ENCODE peak calls at places on chromosome 21, in eight cellular contexts. One of them, this sample, is unnamed. For H3K36me3, the result is how much of the 10 kb centered on the place peaks cover.

GRCh38 chr21:38234395-38235142 is 22.2 kb upstream of the KCNJ15 start:
- DNase-seq in lower lobe of right lung: no peak
- DNase-seq in right atrium auricular region: no peak
- DNase-seq in keratinocyte: peak
- DNase-seq in transverse colon: peak
- DNase-seq in BJ: no peak
- DNase-seq in brain microvascular endothelial cell: no peak
- DNase-seq in gastrocnemius medialis: no peak
- DNase-seq in this sample: peak

GRCh38 chr21:37863842-37864241 is 52.4 kb downstream of the KCNJ6 start:
- DNase-seq in lower lobe of right lung: peak
- DNase-seq in BJ: no peak
- DNase-seq in gastrocnemius medialis: no peak
- DNase-seq in transverse colon: no peak
- DNase-seq in right atrium auricular region: no peak
- DNase-seq in keratinocyte: no peak
- DNase-seq in brain microvascular endothelial cell: peak
- DNase-seq in this sample: no peak

GRCh38 chr21:42777064-42777756 is 102.1 kb downstream of the WDR4 start:
- DNase-seq in lower lobe of right lung: peak
- DNase-seq in brain microvascular endothelial cell: no peak
- DNase-seq in keratinocyte: no peak
- DNase-seq in right atrium auricular region: no peak
- DNase-seq in BJ: no peak
- DNase-seq in gastrocnemius medialis: no peak
- DNase-seq in transverse colon: no peak
- DNase-seq in this sample: no peak

GRCh38 chr21:42650441-42651421 is 2.7 kb upstream of the PDE9A start:
- DNase-seq in brain microvascular endothelial cell: no peak
- DNase-seq in gastrocnemius medialis: no peak
- DNase-seq in right atrium auricular region: no peak
- DNase-seq in BJ: no peak
- DNase-seq in lower lobe of right lung: no peak
- DNase-seq in keratinocyte: no peak
- DNase-seq in transverse colon: no peak
- DNase-seq in this sample: no peak

GRCh38 chr21:33587792-33588484 is 546 bp downstream of the DONSON start:
- DNase-seq in right atrium auricular region: no peak
- DNase-seq in lower lobe of right lung: peak
- DNase-seq in brain microvascular endothelial cell: peak
- DNase-seq in transverse colon: peak
- DNase-seq in BJ: no peak
- DNase-seq in keratinocyte: no peak
- DNase-seq in gastrocnemius medialis: no peak
- DNase-seq in this sample: peak

GRCh38 chr21:14759285-14759684 is 213.2 kb upstream of the SAMSN1 start:
- DNase-seq in lower lobe of right lung: no peak
- DNase-seq in BJ: no peak
- DNase-seq in gastrocnemius medialis: no peak
- DNase-seq in brain microvascular endothelial cell: no peak
- DNase-seq in right atrium auricular region: no peak
- DNase-seq in transverse colon: no peak
- DNase-seq in keratinocyte: no peak
- DNase-seq in this sample: no peak

GRCh38 chr21:38567577-38568360 is 69.5 kb upstream of the ERG start:
- DNase-seq in brain microvascular endothelial cell: peak
- DNase-seq in BJ: peak
- DNase-seq in transverse colon: no peak
- DNase-seq in gastrocnemius medialis: no peak
- DNase-seq in right atrium auricular region: no peak
- DNase-seq in lower lobe of right lung: no peak
- DNase-seq in keratinocyte: no peak
- DNase-seq in this sample: no peak

GRCh38 chr21:38409907-38410306 is 88.4 kb downstream of the ERG start:
- DNase-seq in lower lobe of right lung: no peak
- DNase-seq in right atrium auricular region: no peak
- DNase-seq in BJ: no peak
- DNase-seq in transverse colon: no peak
- DNase-seq in keratinocyte: no peak
- DNase-seq in gastrocnemius medialis: no peak
- DNase-seq in brain microvascular endothelial cell: no peak
- DNase-seq in this sample: no peak

GRCh38 chr21:15264084-15264483 is 199.3 kb upstream of the NRIP1 start:
- DNase-seq in gastrocnemius medialis: no peak
- DNase-seq in transverse colon: no peak
- DNase-seq in right atrium auricular region: no peak
- DNase-seq in lower lobe of right lung: no peak
- DNase-seq in keratinocyte: no peak
- DNase-seq in brain microvascular endothelial cell: no peak
- DNase-seq in BJ: no peak
- DNase-seq in this sample: no peak

GRCh38 chr21:43306911-43307676 is 119.8 kb downstream of the SIK1 start:
- DNase-seq in gastrocnemius medialis: peak
- DNase-seq in lower lobe of right lung: peak
- DNase-seq in transverse colon: peak
- DNase-seq in right atrium auricular region: no peak
- DNase-seq in keratinocyte: peak
- DNase-seq in BJ: no peak
- DNase-seq in brain microvascular endothelial cell: peak
- DNase-seq in this sample: peak

GRCh38 chr21:43298546-43299440 is 128.1 kb downstream of the SIK1 start:
- DNase-seq in right atrium auricular region: no peak
- DNase-seq in gastrocnemius medialis: no peak
- DNase-seq in lower lobe of right lung: peak
- DNase-seq in transverse colon: no peak
- DNase-seq in BJ: no peak
- DNase-seq in brain microvascular endothelial cell: no peak
- DNase-seq in keratinocyte: no peak
- DNase-seq in this sample: no peak

GRCh38 chr21:43273708-43274021 is 104.9 kb downstream of the CRYAA start:
- DNase-seq in right atrium auricular region: no peak
- DNase-seq in gastrocnemius medialis: no peak
- DNase-seq in transverse colon: no peak
- DNase-seq in brain microvascular endothelial cell: no peak
- DNase-seq in lower lobe of right lung: peak
- DNase-seq in keratinocyte: no peak
- DNase-seq in BJ: no peak
- DNase-seq in this sample: no peak

GRCh38 chr21:29638138-29638537 is 301.7 kb downstream of the GRIK1 start:
- DNase-seq in transverse colon: no peak
- DNase-seq in right atrium auricular region: no peak
- DNase-seq in BJ: no peak
- DNase-seq in lower lobe of right lung: no peak
- DNase-seq in brain microvascular endothelial cell: no peak
- DNase-seq in keratinocyte: no peak
- DNase-seq in gastrocnemius medialis: no peak
- DNase-seq in this sample: no peak

GRCh38 chr21:14991957-14992356 is 72.8 kb downstream of the NRIP1 start:
- DNase-seq in keratinocyte: no peak
- DNase-seq in right atrium auricular region: no peak
- DNase-seq in lower lobe of right lung: no peak
- DNase-seq in gastrocnemius medialis: no peak
- DNase-seq in brain microvascular endothelial cell: peak
- DNase-seq in transverse colon: no peak
- DNase-seq in BJ: no peak
- DNase-seq in this sample: peak

GRCh38 chr21:34881894-34882371 is 167.2 kb downstream of the RUNX1 start:
- DNase-seq in lower lobe of right lung: no peak
- DNase-seq in keratinocyte: peak
- DNase-seq in brain microvascular endothelial cell: no peak
- DNase-seq in transverse colon: no peak
- DNase-seq in BJ: peak
- DNase-seq in right atrium auricular region: peak
- DNase-seq in gastrocnemius medialis: no peak
- DNase-seq in this sample: peak

GRCh38 chr21:41846033-41846317 is 33.2 kb downstream of the PRDM15 start:
- DNase-seq in gastrocnemius medialis: no peak
- DNase-seq in BJ: no peak
- DNase-seq in transverse colon: no peak
- DNase-seq in lower lobe of right lung: no peak
- DNase-seq in brain microvascular endothelial cell: no peak
- DNase-seq in keratinocyte: no peak
- DNase-seq in right atrium auricular region: no peak
- DNase-seq in this sample: no peak

GRCh38 chr21:18529253-18529652 is 125.7 kb upstream of the TMPRSS15 start:
- DNase-seq in lower lobe of right lung: no peak
- DNase-seq in transverse colon: no peak
- DNase-seq in brain microvascular endothelial cell: peak
- DNase-seq in BJ: no peak
- DNase-seq in gastrocnemius medialis: no peak
- DNase-seq in right atrium auricular region: no peak
- DNase-seq in keratinocyte: peak
- DNase-seq in this sample: peak

GRCh38 chr21:31684918-31685317 is 25.4 kb downstream of the SOD1 start:
- DNase-seq in brain microvascular endothelial cell: no peak
- DNase-seq in BJ: no peak
- DNase-seq in gastrocnemius medialis: no peak
- DNase-seq in keratinocyte: no peak
- DNase-seq in transverse colon: no peak
- DNase-seq in right atrium auricular region: no peak
- DNase-seq in lower lobe of right lung: no peak
- DNase-seq in this sample: no peak
- H3K36me3 ChIP-seq in brain microvascular endothelial cell: under half
- H3K36me3 ChIP-seq in BJ: under half
- H3K36me3 ChIP-seq in gastrocnemius medialis: under half
- H3K36me3 ChIP-seq in keratinocyte: under half
- H3K36me3 ChIP-seq in transverse colon: under half
- H3K36me3 ChIP-seq in right atrium auricular region: half or more
- H3K36me3 ChIP-seq in lower lobe of right lung: half or more
- H3K36me3 ChIP-seq in this sample: under half

DNA sequence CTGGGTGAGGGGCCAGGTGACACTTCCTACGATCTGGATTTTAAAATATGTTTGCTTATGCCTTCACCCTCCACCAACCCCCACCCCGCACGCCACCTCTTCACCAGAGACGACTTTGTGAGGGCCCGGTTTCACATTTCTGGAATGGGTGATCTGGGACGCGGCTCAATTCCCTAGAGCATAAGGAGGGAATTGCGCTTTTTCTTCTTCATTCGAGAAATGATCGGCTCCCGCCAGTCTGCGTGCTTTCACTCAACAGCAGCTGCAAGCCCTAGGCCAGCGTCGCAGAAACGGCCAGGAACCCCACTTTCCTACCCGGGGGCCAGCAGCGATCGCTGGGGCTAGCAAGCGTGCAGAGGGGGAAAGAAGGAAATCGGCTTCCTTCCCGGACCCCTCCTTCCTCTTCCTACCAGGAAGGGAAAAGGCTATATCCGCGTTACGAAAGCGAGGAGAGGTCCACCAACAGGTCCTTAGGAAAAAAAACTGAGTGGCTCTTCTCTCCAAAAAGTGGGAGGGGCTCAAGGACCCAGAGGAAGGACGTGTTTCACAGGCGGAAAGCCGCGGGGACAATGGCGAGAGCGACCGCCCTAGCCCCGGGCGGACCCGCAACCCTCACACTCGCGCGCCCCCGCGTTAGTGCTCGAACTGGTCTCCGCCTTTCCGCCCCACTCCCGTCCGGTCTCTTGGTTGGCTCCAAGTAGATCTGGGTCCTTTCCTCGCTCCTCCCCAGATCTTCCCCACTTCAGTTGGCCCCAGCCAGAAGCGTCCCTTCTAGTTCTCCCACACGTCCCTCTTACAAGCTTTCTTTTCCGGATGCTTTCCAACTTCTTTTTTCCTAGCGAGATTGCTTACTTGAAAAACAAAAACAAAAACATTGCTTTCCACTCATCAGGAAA is 1.1 kb upstream of the ADAMTS1 start:
- DNase-seq in right atrium auricular region: peak
- DNase-seq in gastrocnemius medialis: peak
- DNase-seq in brain microvascular endothelial cell: peak
- DNase-seq in transverse colon: peak
- DNase-seq in lower lobe of right lung: peak
- DNase-seq in BJ: no peak
- DNase-seq in keratinocyte: no peak
- DNase-seq in this sample: peak
- TF ChIP-seq CTCF in right atrium auricular region: no peak
- TF ChIP-seq CTCF in gastrocnemius medialis: peak
- TF ChIP-seq CTCF in brain microvascular endothelial cell: peak
- TF ChIP-seq CTCF in transverse colon: peak
- TF ChIP-seq CTCF in lower lobe of right lung: no peak
- TF ChIP-seq CTCF in BJ: peak
- TF ChIP-seq CTCF in keratinocyte: no peak
- TF ChIP-seq CTCF in this sample: peak

DNA sequence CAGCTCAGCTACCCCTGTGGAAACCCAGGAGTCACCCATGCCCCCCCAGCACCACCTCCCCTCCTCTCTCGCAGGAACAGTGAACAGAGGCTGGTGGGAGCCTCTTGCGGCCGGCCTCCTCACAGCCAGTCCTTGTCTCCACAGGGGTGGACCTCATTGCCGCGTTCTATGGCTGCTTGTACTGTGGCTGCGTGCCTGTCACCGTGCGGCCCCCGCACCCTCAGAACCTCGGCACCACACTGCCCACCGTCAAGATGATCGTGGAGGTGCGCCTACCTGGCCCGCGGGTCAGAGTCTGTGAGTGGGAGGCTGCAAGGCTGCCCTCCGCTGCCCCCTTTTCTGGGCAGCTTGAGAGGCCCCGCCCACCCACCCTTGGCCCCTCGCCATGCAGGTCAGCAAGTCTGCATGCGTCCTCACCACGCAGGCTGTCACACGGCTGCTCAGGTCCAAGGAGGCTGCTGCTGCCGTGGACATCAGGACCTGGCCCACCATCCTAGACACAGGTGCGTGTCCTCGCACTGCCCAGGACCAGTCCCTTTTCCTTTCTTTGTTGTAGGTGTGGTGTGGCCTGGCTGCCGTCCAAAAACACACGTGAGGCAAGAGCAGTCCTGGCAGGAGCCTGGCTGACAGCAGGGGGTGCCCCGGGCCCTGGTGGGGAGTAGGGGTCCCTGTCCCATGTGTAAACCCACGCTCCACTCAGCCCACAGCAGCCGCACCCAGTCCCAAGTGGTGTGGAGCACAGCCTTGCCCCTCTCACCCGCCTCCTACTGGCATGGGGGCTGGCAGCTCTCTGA is 50.3 kb downstream of the S100B start:
- DNase-seq in lower lobe of right lung: peak
- DNase-seq in right atrium auricular region: no peak
- DNase-seq in brain microvascular endothelial cell: no peak
- DNase-seq in BJ: no peak
- DNase-seq in transverse colon: no peak
- DNase-seq in keratinocyte: no peak
- DNase-seq in gastrocnemius medialis: no peak
- DNase-seq in this sample: no peak
- H3K36me3 ChIP-seq in lower lobe of right lung: half or more
- H3K36me3 ChIP-seq in right atrium auricular region: half or more
- H3K36me3 ChIP-seq in brain microvascular endothelial cell: half or more
- H3K36me3 ChIP-seq in BJ: under half
- H3K36me3 ChIP-seq in transverse colon: under half
- H3K36me3 ChIP-seq in keratinocyte: half or more
- H3K36me3 ChIP-seq in gastrocnemius medialis: under half
- H3K36me3 ChIP-seq in this sample: under half

DNA sequence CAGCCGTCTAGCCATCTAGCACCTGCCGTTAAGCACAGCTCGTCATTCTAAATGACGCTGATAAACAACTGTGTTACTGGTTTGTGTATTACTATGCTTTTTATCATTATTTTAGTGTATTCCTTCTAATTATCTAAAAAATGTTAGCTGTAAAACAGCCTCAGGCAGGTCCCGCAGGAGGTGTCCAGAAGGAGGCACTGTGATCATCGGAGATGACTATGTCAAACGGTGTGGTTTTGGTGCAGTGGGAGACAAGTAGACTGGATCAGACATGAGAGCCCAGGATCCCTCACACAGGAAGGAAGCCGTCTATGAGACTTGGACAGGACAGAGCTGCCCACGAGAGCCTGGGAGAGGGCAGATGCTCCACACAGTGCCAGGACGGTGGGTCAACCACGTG is 55.3 kb upstream of the COL6A1 start:
- DNase-seq in transverse colon: no peak
- DNase-seq in gastrocnemius medialis: no peak
- DNase-seq in keratinocyte: no peak
- DNase-seq in right atrium auricular region: no peak
- DNase-seq in lower lobe of right lung: no peak
- DNase-seq in BJ: no peak
- DNase-seq in brain microvascular endothelial cell: no peak
- DNase-seq in this sample: no peak
- TF ChIP-seq CTCF in transverse colon: no peak
- TF ChIP-seq CTCF in gastrocnemius medialis: no peak
- TF ChIP-seq CTCF in keratinocyte: no peak
- TF ChIP-seq CTCF in right atrium auricular region: no peak
- TF ChIP-seq CTCF in lower lobe of right lung: no peak
- TF ChIP-seq CTCF in BJ: no peak
- TF ChIP-seq CTCF in brain microvascular endothelial cell: peak
- TF ChIP-seq CTCF in this sample: no peak

This sample was measured in bronchial epithelial cell.